ENCODE peak calls at places on chromosomes 5 and 9, in ten cellular contexts. A, X, J, Q, E, F, N, I, G and V are unnamed samples. For H3K9me3, the result is how much of the 10 kb centered on the place peaks cover.

GRCh38 chr9:74458832-74459231 is 38.3 kb upstream of the RORB start:
- DNase-seq in A (no peak), X (no peak), J (no peak), Q (no peak), E (no peak), F (no peak), N (no peak), I (no peak), G (no peak), V (no peak)

GRCh38 chr5:150000990-150001659 is 586 bp downstream of the HMGXB3 start:
- DNase-seq in A (peak), X (peak), J (peak), Q (peak), E (peak), F (peak), N (peak), I (peak), G (peak), V (peak)

GRCh38 chr9:38737246-38737645 is 17.3 kb upstream of the FAM240B start:
- DNase-seq in A (no peak), X (no peak), J (no peak), Q (no peak), E (no peak), F (no peak), N (no peak), I (no peak), G (no peak), V (no peak)

GRCh38 chr9:101738566-101739183 is at the start of gene GRIN3A:
- DNase-seq in A (no peak), X (peak), J (no peak), Q (peak), E (no peak), F (peak), N (no peak), I (peak), G (no peak), V (peak)

GRCh38 chr5:90562331-90562730 is 3.7 kb downstream of the ADGRV1 start:
- DNase-seq in A (no peak), X (no peak), J (no peak), Q (no peak), E (no peak), F (no peak), N (no peak), I (no peak), G (no peak), V (no peak)

GRCh38 chr9:108543251-108543768 is 312.5 kb downstream of the ACTL7B start:
- DNase-seq in A (no peak), X (no peak), J (no peak), Q (no peak), E (no peak), F (no peak), N (no peak), I (no peak), G (peak), V (no peak)

GRCh38 chr9:100595391-100596199 is 17.7 kb downstream of the CAVIN4 start:
- DNase-seq in A (no peak), X (no peak), J (peak), Q (no peak), E (no peak), F (no peak), N (peak), I (no peak), G (peak), V (no peak)

GRCh38 chr5:163458778-163459405 is 1.0 kb downstream of the NUDCD2 start:
- DNase-seq in A (no peak), X (no peak), J (no peak), Q (no peak), E (no peak), F (no peak), N (no peak), I (no peak), G (no peak), V (no peak)

GRCh38 chr9:74281674-74282073 is 215.5 kb upstream of the RORB start:
- DNase-seq in A (no peak), X (no peak), J (no peak), Q (no peak), E (no peak), F (no peak), N (no peak), I (no peak), G (peak), V (no peak)

GRCh38 chr5:132388244-132389050 is 18.9 kb downstream of the SLC22A5 start:
- DNase-seq in A (no peak), X (peak), J (peak), Q (peak), E (no peak), F (peak), N (no peak), I (no peak), G (peak), V (peak)

GRCh38 chr5:180807654-180808414 is 5.2 kb upstream of the MGAT1 start:
- DNase-seq in A (no peak), X (no peak), J (no peak), Q (no peak), E (no peak), F (peak), N (no peak), I (no peak), G (no peak), V (no peak)

GRCh38 chr9:124054671-124055212 is 43.2 kb downstream of the LHX2 start:
- DNase-seq in A (no peak), X (no peak), J (peak), Q (no peak), E (no peak), F (no peak), N (no peak), I (no peak), G (peak), V (no peak)

DNA sequence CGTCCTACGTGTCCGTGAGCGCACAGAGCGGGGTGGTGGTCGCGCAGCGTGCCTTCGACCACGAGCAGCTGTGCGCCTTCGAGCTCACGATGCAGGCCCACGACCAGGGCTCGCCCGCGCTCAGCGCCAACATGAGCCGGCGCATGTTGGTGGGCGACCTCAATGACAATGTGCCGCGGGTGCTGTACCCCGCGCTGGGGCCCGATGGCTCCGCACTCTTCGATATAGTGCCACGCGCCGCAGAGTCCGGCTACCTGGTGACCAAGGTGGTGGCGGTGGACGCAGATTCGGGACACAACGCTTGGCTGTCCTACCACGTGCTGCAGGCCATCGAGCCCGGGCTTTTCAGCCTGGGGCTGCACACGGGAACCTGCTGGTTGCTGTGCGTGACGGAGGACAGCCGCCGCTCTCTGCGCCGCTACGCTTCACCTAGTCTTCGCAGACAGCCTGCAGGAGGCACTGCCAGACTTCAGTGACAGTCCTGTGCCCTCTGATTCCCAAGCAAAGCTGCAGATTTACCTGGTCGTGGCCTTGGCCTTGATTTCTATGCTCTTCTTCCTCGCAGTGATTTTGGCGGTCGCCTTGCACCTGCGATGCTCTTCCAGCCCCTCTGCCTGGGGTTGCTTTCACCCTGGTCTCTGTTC is 2.4 kb upstream of the PCDHGA12 start:
- DNase-seq in A (no peak), X (no peak), J (no peak), Q (no peak), E (no peak), F (no peak), N (no peak), I (no peak), G (no peak), V (no peak)
- H3K9me3 ChIP-seq in A (under half), X (under half), J (under half), Q (half or more), E (under half), F (half or more), N (under half), I (under half), G (under half), V (under half)

GRCh38 chr9:113654605-113655193 is 191.2 kb downstream of the RGS3 start:
- DNase-seq in A (no peak), X (peak), J (peak), Q (peak), E (no peak), F (no peak), N (no peak), I (peak), G (no peak), V (peak)
- H3K9me3 ChIP-seq in A (under half), X (under half), J (under half), Q (under half), E (under half), F (under half), N (under half), I (under half), G (under half), V (under half)

GRCh38 chr5:77629553-77630245 is 8.8 kb downstream of the OTP start:
- DNase-seq in A (no peak), X (peak), J (no peak), Q (no peak), E (no peak), F (no peak), N (no peak), I (no peak), G (no peak), V (no peak)

GRCh38 chr5:77632526-77633268 is 5.8 kb downstream of the OTP start:
- DNase-seq in A (no peak), X (no peak), J (no peak), Q (no peak), E (no peak), F (no peak), N (no peak), I (no peak), G (no peak), V (no peak)

GRCh38 chr5:77628840-77629552 is 9.5 kb downstream of the OTP start:
- DNase-seq in A (no peak), X (no peak), J (no peak), Q (no peak), E (no peak), F (no peak), N (no peak), I (no peak), G (no peak), V (no peak)

GRCh38 chr5:77631166-77631582 is 7.3 kb downstream of the OTP start:
- DNase-seq in A (no peak), X (no peak), J (no peak), Q (no peak), E (no peak), F (no peak), N (no peak), I (no peak), G (no peak), V (no peak)

GRCh38 chr5:77630246-77631165 is 8.0 kb downstream of the OTP start:
- DNase-seq in A (no peak), X (peak), J (no peak), Q (no peak), E (peak), F (peak), N (peak), I (peak), G (peak), V (peak)
- H3K9me3 ChIP-seq in A (under half), X (under half), J (under half), Q (under half), E (under half), F (under half), N (under half), I (under half), G (under half), V (under half)

GRCh38 chr5:34996236-34996635 is 51.5 kb downstream of the AGXT2 start:
- DNase-seq in A (no peak), X (no peak), J (no peak), Q (no peak), E (no peak), F (no peak), N (no peak), I (no peak), G (no peak), V (no peak)
- H3K9me3 ChIP-seq in A (under half), X (under half), J (under half), Q (under half), E (under half), F (under half), N (under half), I (under half), G (under half), V (under half)

GRCh38 chr5:179154346-179154990 is 94.3 kb downstream of the ZNF354C start:
- DNase-seq in A (no peak), X (no peak), J (no peak), Q (no peak), E (peak), F (no peak), N (no peak), I (no peak), G (no peak), V (peak)
- H3K9me3 ChIP-seq in A (under half), X (under half), J (under half), Q (under half), E (under half), F (under half), N (under half), I (under half), G (under half), V (under half)

GRCh38 chr5:8474569-8474930 is 605.6 kb downstream of the MTRR start:
- DNase-seq in A (no peak), X (no peak), J (no peak), Q (no peak), E (no peak), F (no peak), N (no peak), I (no peak), G (no peak), V (no peak)
- H3K9me3 ChIP-seq in A (under half), X (under half), J (under half), Q (under half), E (under half), F (under half), N (under half), I (under half), G (under half), V (under half)

DNA sequence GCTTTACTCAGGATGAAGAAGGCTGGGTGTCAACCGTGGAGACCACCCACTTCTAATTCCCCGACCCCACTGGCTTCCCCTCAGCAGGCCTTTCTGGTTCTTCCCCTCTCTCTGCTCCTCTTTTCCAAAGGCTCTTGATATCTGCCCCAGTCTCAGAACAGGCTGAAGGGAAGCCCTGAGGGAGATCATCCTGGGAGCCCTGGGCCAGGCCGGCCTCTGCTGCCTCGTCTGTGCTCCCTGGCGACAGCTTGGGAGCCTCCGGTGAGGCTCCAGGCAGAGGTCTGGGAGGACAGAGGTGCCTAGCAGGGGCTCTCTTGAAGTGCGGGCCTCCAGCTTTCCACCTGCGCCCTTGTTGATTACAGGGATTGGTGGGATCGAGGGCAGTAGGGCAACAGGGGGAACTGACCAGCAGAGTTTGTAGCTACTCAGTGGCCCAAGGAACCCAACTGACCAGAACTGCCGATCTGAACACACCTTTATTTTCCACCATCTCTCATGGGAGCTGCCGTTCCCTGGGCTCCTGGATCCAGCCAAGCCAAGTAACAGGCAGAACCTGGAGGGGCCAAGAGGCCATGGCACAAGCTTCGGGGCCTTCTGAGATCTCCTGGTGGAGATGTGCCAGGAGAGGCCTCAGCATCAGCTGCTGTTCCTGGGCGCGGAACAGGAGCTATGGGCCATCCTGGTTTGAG is 198.5 kb downstream of the CACNA1B start:
- DNase-seq in A (no peak), X (peak), J (no peak), Q (no peak), E (peak), F (no peak), N (no peak), I (no peak), G (no peak), V (no peak)
- H3K9me3 ChIP-seq in A (under half), X (under half), J (under half), Q (under half), E (under half), F (under half), N (under half), I (under half), G (under half), V (under half)

GRCh38 chr9:94464790-94465189 is 90.1 kb upstream of the PCAT7 start:
- DNase-seq in A (no peak), X (no peak), J (no peak), Q (no peak), E (no peak), F (no peak), N (no peak), I (no peak), G (no peak), V (no peak)
- H3K9me3 ChIP-seq in A (under half), X (under half), J (under half), Q (under half), E (under half), F (under half), N (under half), I (under half), G (under half), V (under half)